ENCODE peak calls at places on chromosomes 11 and 22, in five cellular contexts. W, Z, I, N and A are unnamed samples. For H3K4me1, the result is how much of the 10 kb centered on the place peaks cover.

GRCh38 chr11:95925011-95925410 is 1.1 kb upstream of the MTMR2 start:
- DNase-seq in Z (no peak), W (no peak), N (no peak), I (peak), A (peak)

GRCh38 chr22:42439821-42440674 is 7.8 kb upstream of the NFAM1 start:
- DNase-seq in Z (peak), I (peak), W (no peak), N (no peak), A (peak)

GRCh38 chr11:128530119-128531091 is 57.0 kb downstream of the ETS1 start:
- DNase-seq in Z (no peak), W (no peak), N (no peak), I (no peak), A (peak)

GRCh38 chr11:129787518-129787917 is 28.1 kb upstream of the TMEM45B start:
- DNase-seq in N (no peak), W (no peak), I (no peak), Z (no peak), A (peak)

GRCh38 chr11:69352715-69353325 is 58.9 kb downstream of the MYEOV start:
- DNase-seq in W (no peak), N (no peak), I (no peak), Z (no peak), A (peak)

GRCh38 chr22:25281675-25282345 is 62.4 kb downstream of the CRYBB2 start:
- DNase-seq in N (peak), Z (no peak), I (no peak), W (no peak), A (no peak)

GRCh38 chr11:78742430-78742829 is 167.8 kb upstream of the NARS2 start:
- DNase-seq in N (no peak), W (no peak), Z (peak), I (no peak), A (peak)

GRCh38 chr11:47440054-47440476 is 8.9 kb downstream of the RAPSN start:
- DNase-seq in Z (no peak), I (no peak), W (no peak), N (no peak), A (no peak)

GRCh38 chr11:79088967-79089366 is 351.9 kb downstream of the TENM4 start:
- DNase-seq in Z (no peak), W (no peak), I (no peak), N (no peak), A (no peak)

GRCh38 chr11:35554491-35555237 is 29.2 kb upstream of the PAMR1 start:
- DNase-seq in W (no peak), N (no peak), Z (no peak), I (no peak), A (no peak)

GRCh38 chr11:122897606-122898210 is 15.1 kb downstream of the JHY start:
- DNase-seq in N (no peak), Z (no peak), I (no peak), W (no peak), A (no peak)

GRCh38 chr11:37999171-37999570 is 1401.1 kb upstream of the RAG2 start:
- DNase-seq in I (no peak), Z (no peak), N (no peak), W (no peak), A (no peak)

GRCh38 chr11:102449651-102450570 is 2.7 kb downstream of the TMEM123 start:
- DNase-seq in W (no peak), I (no peak), Z (no peak), N (no peak), A (no peak)

GRCh38 chr11:34439521-34440258 is 956 bp downstream of the CAT start:
- DNase-seq in W (peak), N (no peak), I (no peak), Z (no peak), A (no peak)

GRCh38 chr22:42920101-42920820 is 63.2 kb upstream of the ARFGAP3 start:
- DNase-seq in W (no peak), Z (no peak), I (no peak), N (no peak), A (peak)

GRCh38 chr22:37922177-37922576 is 16.1 kb downstream of the MICALL1 start:
- DNase-seq in Z (peak), N (no peak), W (no peak), I (no peak), A (no peak)

GRCh38 chr11:125313271-125314222 is 149.0 kb downstream of the PKNOX2 start:
- DNase-seq in N (no peak), W (peak), I (no peak), Z (no peak), A (peak)

GRCh38 chr22:50703726-50704509 is 31.3 kb downstream of the SHANK3 start:
- DNase-seq in Z (peak), W (no peak), I (no peak), N (no peak), A (no peak)

GRCh38 chr11:15473954-15474837 is 359.5 kb downstream of the INSC start:
- DNase-seq in N (no peak), W (no peak), Z (no peak), I (no peak), A (no peak)

GRCh38 chr22:46025225-46025972 is 48.4 kb upstream of the WNT7B start:
- DNase-seq in N (no peak), Z (peak), I (no peak), W (peak), A (no peak)

GRCh38 chr11:83617671-83618070 is 331.5 kb upstream of the CCDC90B start:
- DNase-seq in I (no peak), N (no peak), Z (no peak), W (no peak), A (no peak)

GRCh38 chr22:50157976-50158375 is 12.6 kb upstream of the PANX2 start:
- DNase-seq in I (peak), N (peak), Z (peak), W (no peak), A (peak)

GRCh38 chr11:132925825-132926469 is 606.4 kb downstream of the OPCML start:
- DNase-seq in W (no peak), I (no peak), N (no peak), Z (no peak), A (no peak)

GRCh38 chr11:17410606-17411379 is 22.3 kb upstream of the KCNJ11 start:
- DNase-seq in I (no peak), W (no peak), Z (peak), N (no peak), A (no peak)

GRCh38 chr11:35917676-35918075 is 26.2 kb upstream of the LDLRAD3 start:
- DNase-seq in N (no peak), Z (no peak), W (no peak), I (no peak), A (no peak)

GRCh38 chr22:21642584-21643448 is 714 bp downstream of the SDF2L1 start:
- DNase-seq in Z (peak), W (peak), I (peak), N (peak), A (peak)

GRCh38 chr11:111851636-111852035 is 19.7 kb downstream of the ALG9 start:
- DNase-seq in W (no peak), Z (no peak), I (no peak), N (no peak), A (no peak)

GRCh38 chr11:107733518-107733917 is 21.7 kb upstream of the SLN start:
- DNase-seq in N (no peak), Z (no peak), I (no peak), W (no peak), A (no peak)

GRCh38 chr22:30202531-30203006 is 44.0 kb downstream of the LIF start:
- DNase-seq in W (no peak), Z (no peak), N (no peak), I (peak), A (no peak)

GRCh38 chr11:46672381-46672839 is 28.0 kb downstream of the ARHGAP1 start:
- DNase-seq in Z (peak), W (no peak), N (no peak), I (no peak), A (no peak)

GRCh38 chr22:24727218-24727851 is 47.2 kb downstream of the PIWIL3 start:
- DNase-seq in I (peak), W (no peak), Z (no peak), N (no peak), A (peak)

GRCh38 chr11:120112174-120112796 is 25.6 kb downstream of the TRIM29 start:
- DNase-seq in Z (no peak), N (peak), W (no peak), I (no peak), A (no peak)

GRCh38 chr11:100827934-100828661 is 141.0 kb downstream of the ARHGAP42 start:
- DNase-seq in I (peak), Z (no peak), N (peak), W (peak), A (peak)

GRCh38 chr11:70476669-70477068 is 78.3 kb downstream of the CTTN start:
- DNase-seq in Z (peak), N (no peak), I (no peak), W (no peak), A (no peak)

GRCh38 chr22:25167082-25167481 is 32.6 kb upstream of the CRYBB3 start:
- DNase-seq in I (no peak), W (no peak), Z (no peak), N (no peak), A (no peak)

GRCh38 chr11:72962717-72963116 is 148.5 kb downstream of the ATG16L2 start:
- DNase-seq in W (no peak), N (no peak), I (no peak), Z (no peak), A (no peak)

DNA sequence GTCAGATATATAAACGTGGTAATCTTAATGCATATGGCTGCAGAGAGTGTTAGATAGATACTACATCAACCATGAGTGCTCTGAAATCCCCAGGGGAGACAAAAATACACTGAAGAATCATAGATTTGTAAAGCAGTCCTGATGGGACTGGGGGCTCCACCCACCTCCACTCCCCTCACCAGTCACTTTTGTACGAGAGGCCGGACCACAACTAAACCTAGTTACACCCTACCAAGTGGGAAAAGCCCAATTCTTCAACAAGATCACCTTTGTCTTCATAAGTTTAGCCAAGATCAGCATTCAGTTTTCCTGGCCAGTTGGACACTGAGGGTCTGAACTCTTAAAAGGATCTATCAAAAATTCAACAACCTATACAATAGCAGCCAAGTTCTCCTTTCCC is 1.5 kb downstream of the SF1 start:
- DNase-seq in Z (peak), N (no peak), I (no peak), W (peak), A (no peak)
- H3K4me1 ChIP-seq in Z (under half), N (under half), I (under half), W (under half), A (under half)

GRCh38 chr11:119015054-119015611 is 3.0 kb downstream of the RPS25 start:
- DNase-seq in W (no peak), N (no peak), I (no peak), Z (no peak), A (no peak)
- TF ChIP-seq CTCF in W (peak), N (peak), I (peak), Z (no peak), A (peak)

DNA sequence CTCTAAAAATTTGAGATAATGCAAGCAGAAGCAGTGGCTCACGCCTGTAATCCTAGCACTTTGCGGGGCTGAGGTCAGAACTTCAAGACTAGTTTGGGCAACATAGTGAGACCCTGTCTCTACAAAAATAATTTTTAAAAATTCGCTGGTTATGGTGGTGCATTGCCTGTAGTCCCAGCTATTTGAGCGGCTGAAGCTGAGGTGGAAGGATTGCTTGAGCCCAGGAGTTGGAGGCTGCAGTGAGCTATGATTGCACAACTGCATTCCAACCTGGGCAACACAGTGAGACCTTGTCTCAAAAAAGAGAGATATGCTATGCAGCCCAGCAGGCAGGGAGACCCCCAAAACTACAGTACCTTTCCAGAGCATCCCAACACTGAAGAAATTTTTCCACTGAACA is 2.3 kb downstream of the CTSC start:
- DNase-seq in N (no peak), I (no peak), W (no peak), Z (no peak), A (no peak)
- H3K4me1 ChIP-seq in N (under half), I (under half), W (under half), Z (under half), A (under half)

GRCh38 chr11:9660886-9661285 is 3.0 kb upstream of the SWAP70 start:
- DNase-seq in Z (no peak), W (no peak), N (no peak), I (peak), A (peak)

GRCh38 chr11:9665749-9666148 is 1.9 kb downstream of the SWAP70 start:
- DNase-seq in W (no peak), Z (no peak), I (no peak), N (no peak), A (no peak)

GRCh38 chr11:9662273-9662672 is 1.6 kb upstream of the SWAP70 start:
- DNase-seq in I (no peak), N (no peak), Z (no peak), W (no peak), A (no peak)

GRCh38 chr11:9664276-9665171 is 647 bp downstream of the SWAP70 start:
- DNase-seq in I (peak), W (no peak), Z (peak), N (peak), A (peak)

GRCh38 chr11:9663699-9664275 is at the start of gene SWAP70:
- DNase-seq in Z (peak), N (peak), W (peak), I (peak), A (peak)
- TF ChIP-seq CTCF in Z (peak), N (peak), W (peak), I (no peak), A (peak)

GRCh38 chr11:66115638-66116410 is 45.8 kb downstream of the PACS1 start:
- DNase-seq in I (no peak), Z (no peak), N (no peak), W (no peak), A (no peak)
- H3K4me1 ChIP-seq in I (half or more), Z (under half), N (under half), W (half or more), A (under half)

GRCh38 chr11:2886191-2886894 is 768 bp upstream of the CDKN1C start:
- DNase-seq in I (no peak), N (peak), Z (peak), W (no peak), A (no peak)

GRCh38 chr11:2884424-2884815 is 1.2 kb downstream of the CDKN1C start:
- DNase-seq in I (peak), N (no peak), W (no peak), Z (peak), A (no peak)

GRCh38 chr11:2883717-2884423 is 1.7 kb downstream of the CDKN1C start:
- DNase-seq in I (no peak), N (no peak), W (no peak), Z (no peak), A (no peak)

GRCh38 chr11:2885676-2886081 is at the start of gene CDKN1C:
- DNase-seq in W (peak), N (peak), I (peak), Z (peak), A (peak)

DNA sequence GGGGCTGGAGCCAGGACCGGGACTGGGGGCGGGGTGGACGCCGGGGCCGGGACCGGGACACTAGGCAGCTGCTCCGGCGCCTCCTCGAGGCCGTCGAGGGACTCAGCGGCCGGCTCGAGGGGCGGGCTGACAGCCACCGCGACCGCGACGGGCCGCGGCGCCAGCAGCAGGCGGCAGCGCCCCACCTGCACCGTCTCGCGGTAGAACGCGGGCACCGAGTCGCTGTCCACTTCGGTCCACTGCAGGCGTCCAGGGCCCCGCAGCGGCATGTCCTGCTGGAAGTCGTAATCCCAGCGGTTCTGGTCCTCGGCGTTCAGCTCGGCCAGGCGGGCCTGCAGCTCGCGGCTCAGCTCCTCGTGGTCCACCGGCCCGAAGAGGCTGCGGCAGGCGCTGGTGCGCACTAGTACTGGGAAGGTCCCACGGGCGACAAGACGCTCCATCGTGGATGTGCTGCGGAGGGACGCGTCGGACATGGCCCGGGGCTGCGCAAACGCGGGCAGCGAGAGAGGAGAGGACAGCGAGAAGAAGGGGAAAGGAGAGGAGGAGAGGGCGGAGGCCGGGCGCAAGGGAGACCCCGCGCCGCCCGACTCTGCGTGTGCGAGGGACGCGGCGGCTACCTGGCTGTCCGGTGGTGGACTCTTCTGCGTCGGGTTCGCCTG is 429 bp downstream of the CDKN1C start:
- DNase-seq in N (no peak), W (no peak), I (peak), Z (peak), A (no peak)
- TF ChIP-seq CTCF in N (peak), W (peak), I (no peak), Z (peak), A (peak)

DNA sequence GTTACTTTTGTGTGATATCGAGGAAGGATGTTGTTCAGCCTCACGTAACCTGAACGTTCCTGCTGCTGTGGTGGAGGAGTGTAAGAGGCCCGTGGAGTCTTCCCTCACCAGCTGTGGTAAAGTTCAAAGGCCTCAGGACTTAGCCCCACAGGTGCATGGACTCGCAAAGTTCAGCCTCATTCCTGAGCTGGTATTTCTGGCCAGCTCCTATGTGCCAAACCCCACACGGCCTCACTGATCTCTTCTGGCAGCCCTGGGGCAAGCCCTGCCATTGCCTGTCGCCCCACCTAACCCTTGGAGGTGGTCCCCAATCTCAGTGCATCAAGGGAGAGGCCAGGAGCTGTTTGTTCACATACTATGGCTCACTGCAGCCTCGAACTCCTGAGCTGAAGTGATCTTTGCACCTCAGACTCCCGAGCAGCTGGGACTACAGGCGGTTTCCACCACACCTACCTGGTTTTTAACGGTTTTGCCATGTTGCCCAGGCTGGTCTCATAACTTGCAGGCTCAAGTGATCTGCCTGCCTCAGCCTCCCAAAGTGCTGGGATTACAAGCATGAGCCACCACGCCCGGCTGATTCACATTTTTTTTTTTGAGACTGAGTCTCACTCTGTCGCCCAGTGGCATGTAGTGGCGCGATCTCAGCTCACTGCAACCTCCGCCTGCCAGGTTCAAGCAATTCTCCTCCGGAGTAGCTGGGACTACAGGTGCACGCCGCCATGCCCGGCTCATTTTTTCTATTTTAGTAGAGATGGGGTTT is 2.2 kb downstream of the PHRF1 start:
- DNase-seq in Z (no peak), I (no peak), W (no peak), N (no peak), A (peak)
- H3K4me1 ChIP-seq in Z (under half), I (under half), W (under half), N (under half), A (under half)